ENCODE peak calls at places on chromosomes 16 and 17, in six cellular contexts. One of them, this sample, is unnamed.

GRCh38 chr16:25291580-25291979 is 33.9 kb upstream of the ZKSCAN2 start:
- DNase-seq in fibroblast of lung: no peak
- DNase-seq in astrocyte of the cerebellum: no peak
- DNase-seq in gastrocnemius medialis: no peak
- DNase-seq in brain microvascular endothelial cell: no peak
- DNase-seq in choroid plexus epithelial cell: no peak
- DNase-seq in this sample: no peak

GRCh38 chr17:44314869-44315661 is 6.7 kb downstream of the RUNDC3A start:
- DNase-seq in fibroblast of lung: no peak
- DNase-seq in astrocyte of the cerebellum: no peak
- DNase-seq in gastrocnemius medialis: no peak
- DNase-seq in brain microvascular endothelial cell: peak
- DNase-seq in choroid plexus epithelial cell: no peak
- DNase-seq in this sample: no peak

GRCh38 chr17:76314392-76315227 is 6.5 kb upstream of the QRICH2 start:
- DNase-seq in fibroblast of lung: peak
- DNase-seq in astrocyte of the cerebellum: no peak
- DNase-seq in gastrocnemius medialis: no peak
- DNase-seq in brain microvascular endothelial cell: peak
- DNase-seq in choroid plexus epithelial cell: peak
- DNase-seq in this sample: no peak

GRCh38 chr17:19986941-19987714 is 9.5 kb upstream of the AKAP10 start:
- DNase-seq in fibroblast of lung: no peak
- DNase-seq in astrocyte of the cerebellum: no peak
- DNase-seq in gastrocnemius medialis: no peak
- DNase-seq in brain microvascular endothelial cell: no peak
- DNase-seq in choroid plexus epithelial cell: no peak
- DNase-seq in this sample: no peak

GRCh38 chr16:19330801-19331484 is 45.4 kb downstream of the CLEC19A start:
- DNase-seq in fibroblast of lung: peak
- DNase-seq in astrocyte of the cerebellum: peak
- DNase-seq in gastrocnemius medialis: no peak
- DNase-seq in brain microvascular endothelial cell: peak
- DNase-seq in choroid plexus epithelial cell: no peak
- DNase-seq in this sample: no peak

GRCh38 chr16:74035816-74036215 is 260.8 kb upstream of the PSMD7 start:
- DNase-seq in fibroblast of lung: peak
- DNase-seq in astrocyte of the cerebellum: no peak
- DNase-seq in gastrocnemius medialis: no peak
- DNase-seq in brain microvascular endothelial cell: peak
- DNase-seq in choroid plexus epithelial cell: peak
- DNase-seq in this sample: no peak

GRCh38 chr16:2925951-2926659 is 14.4 kb downstream of the FLYWCH1 start:
- DNase-seq in fibroblast of lung: no peak
- DNase-seq in astrocyte of the cerebellum: no peak
- DNase-seq in gastrocnemius medialis: no peak
- DNase-seq in brain microvascular endothelial cell: no peak
- DNase-seq in choroid plexus epithelial cell: no peak
- DNase-seq in this sample: no peak

GRCh38 chr16:88498576-88499208 is 45.6 kb downstream of the ZFPM1 start:
- DNase-seq in fibroblast of lung: no peak
- DNase-seq in astrocyte of the cerebellum: no peak
- DNase-seq in gastrocnemius medialis: no peak
- DNase-seq in brain microvascular endothelial cell: no peak
- DNase-seq in choroid plexus epithelial cell: no peak
- DNase-seq in this sample: no peak

GRCh38 chr16:87259431-87259830 is 57.8 kb downstream of the C16orf95 start:
- DNase-seq in fibroblast of lung: no peak
- DNase-seq in astrocyte of the cerebellum: no peak
- DNase-seq in gastrocnemius medialis: no peak
- DNase-seq in brain microvascular endothelial cell: no peak
- DNase-seq in choroid plexus epithelial cell: no peak
- DNase-seq in this sample: no peak

GRCh38 chr16:53056528-53056881 is 1.7 kb downstream of the CHD9 start:
- DNase-seq in fibroblast of lung: peak
- DNase-seq in astrocyte of the cerebellum: no peak
- DNase-seq in gastrocnemius medialis: no peak
- DNase-seq in brain microvascular endothelial cell: peak
- DNase-seq in choroid plexus epithelial cell: peak
- DNase-seq in this sample: no peak
- H3K4me3 ChIP-seq in fibroblast of lung: peak
- H3K4me3 ChIP-seq in astrocyte of the cerebellum: no peak
- H3K4me3 ChIP-seq in gastrocnemius medialis: no peak
- H3K4me3 ChIP-seq in brain microvascular endothelial cell: no peak
- H3K4me3 ChIP-seq in choroid plexus epithelial cell: no peak
- H3K4me3 ChIP-seq in this sample: no peak

DNA sequence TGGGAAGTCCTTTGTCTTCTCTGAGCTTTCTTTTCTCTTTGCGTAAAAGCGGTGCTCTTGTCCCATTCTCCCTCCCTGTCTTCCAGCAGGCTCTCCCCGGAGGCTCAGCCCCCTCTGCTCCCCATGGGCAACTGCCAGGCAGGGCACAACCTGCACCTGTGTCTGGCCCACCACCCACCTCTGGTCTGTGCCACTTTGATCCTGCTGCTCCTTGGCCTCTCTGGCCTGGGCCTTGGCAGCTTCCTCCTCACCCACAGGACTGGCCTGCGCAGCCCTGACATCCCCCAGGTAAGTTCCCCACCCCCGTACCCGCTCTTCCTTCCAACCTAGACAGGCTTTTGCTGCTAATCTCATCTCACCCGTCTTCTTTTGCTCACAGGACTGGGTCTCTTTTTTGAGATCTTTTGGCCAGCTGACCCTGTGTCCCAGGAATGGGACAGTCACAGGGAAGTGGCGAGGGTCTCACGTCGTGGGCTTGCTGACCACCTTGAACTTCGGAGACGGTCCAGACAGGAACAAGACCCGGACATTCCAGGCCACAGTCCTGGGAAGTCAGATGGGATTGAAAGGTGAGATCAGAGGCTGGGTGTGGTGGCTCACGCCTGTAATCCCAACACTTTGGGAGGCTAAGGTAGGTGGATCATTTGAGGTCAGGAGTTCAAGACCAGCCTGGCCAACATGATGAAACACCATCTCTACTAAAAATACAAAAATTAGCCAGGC is 1.3 kb downstream of the TMEM219 start:
- DNase-seq in fibroblast of lung: no peak
- DNase-seq in astrocyte of the cerebellum: no peak
- DNase-seq in gastrocnemius medialis: no peak
- DNase-seq in brain microvascular endothelial cell: no peak
- DNase-seq in choroid plexus epithelial cell: no peak
- DNase-seq in this sample: no peak
- H3K4me3 ChIP-seq in fibroblast of lung: peak
- H3K4me3 ChIP-seq in astrocyte of the cerebellum: peak
- H3K4me3 ChIP-seq in gastrocnemius medialis: peak
- H3K4me3 ChIP-seq in brain microvascular endothelial cell: peak
- H3K4me3 ChIP-seq in choroid plexus epithelial cell: peak
- H3K4me3 ChIP-seq in this sample: peak

DNA sequence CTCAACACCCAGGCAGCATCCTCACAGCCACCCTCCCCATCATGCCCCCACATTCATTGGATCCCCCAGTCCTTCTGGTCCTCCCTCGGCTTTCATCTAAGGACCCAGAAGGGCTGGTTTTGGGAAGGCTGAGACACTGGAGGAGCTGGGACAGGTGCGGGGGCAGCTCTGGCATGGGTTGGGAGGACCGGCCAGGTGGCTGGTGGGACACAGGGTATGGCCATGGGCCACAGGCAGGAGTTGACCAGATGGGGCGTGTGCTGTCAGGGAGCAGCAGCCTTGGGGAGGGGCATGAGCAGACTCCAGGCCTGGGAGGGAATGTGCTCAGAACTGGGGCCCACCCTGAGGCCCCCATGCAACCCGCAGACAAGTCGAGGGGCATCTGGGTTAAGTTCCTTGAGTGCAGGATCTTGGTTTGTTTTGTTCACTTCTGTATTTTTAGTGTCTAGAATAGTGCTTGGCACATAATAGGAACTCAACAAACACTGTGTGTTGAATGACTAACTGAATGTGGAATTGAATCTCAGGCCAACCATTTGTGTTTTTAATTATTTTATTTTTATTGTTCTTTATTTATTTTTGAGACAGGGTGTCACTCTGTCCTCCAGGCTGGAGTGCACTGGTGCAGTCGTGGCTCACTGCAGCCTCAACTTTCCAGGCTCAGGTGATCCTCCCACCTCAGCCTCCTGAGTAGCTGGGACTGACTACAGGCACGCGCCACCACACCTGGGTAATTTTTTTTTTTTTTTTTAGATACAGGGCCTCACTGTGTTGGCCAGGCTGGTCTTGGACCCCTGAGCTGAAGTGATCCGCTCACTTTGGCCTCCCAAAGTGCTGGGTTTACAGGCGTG is 5.6 kb downstream of the P2RX1 start:
- DNase-seq in fibroblast of lung: no peak
- DNase-seq in astrocyte of the cerebellum: no peak
- DNase-seq in gastrocnemius medialis: no peak
- DNase-seq in brain microvascular endothelial cell: no peak
- DNase-seq in choroid plexus epithelial cell: no peak
- DNase-seq in this sample: no peak
- H3K4me3 ChIP-seq in fibroblast of lung: no peak
- H3K4me3 ChIP-seq in astrocyte of the cerebellum: no peak
- H3K4me3 ChIP-seq in gastrocnemius medialis: no peak
- H3K4me3 ChIP-seq in brain microvascular endothelial cell: no peak
- H3K4me3 ChIP-seq in choroid plexus epithelial cell: no peak
- H3K4me3 ChIP-seq in this sample: no peak

GRCh38 chr17:42050360-42051012 is at the start of gene C17orf113:
- DNase-seq in fibroblast of lung: peak
- DNase-seq in astrocyte of the cerebellum: no peak
- DNase-seq in gastrocnemius medialis: peak
- DNase-seq in brain microvascular endothelial cell: peak
- DNase-seq in choroid plexus epithelial cell: peak
- DNase-seq in this sample: no peak

GRCh38 chr17:42051645-42052044 is 1.2 kb upstream of the C17orf113 start:
- DNase-seq in fibroblast of lung: no peak
- DNase-seq in astrocyte of the cerebellum: no peak
- DNase-seq in gastrocnemius medialis: no peak
- DNase-seq in brain microvascular endothelial cell: no peak
- DNase-seq in choroid plexus epithelial cell: no peak
- DNase-seq in this sample: no peak

GRCh38 chr17:42049834-42050359 is 504 bp downstream of the C17orf113 start:
- DNase-seq in fibroblast of lung: no peak
- DNase-seq in astrocyte of the cerebellum: no peak
- DNase-seq in gastrocnemius medialis: no peak
- DNase-seq in brain microvascular endothelial cell: no peak
- DNase-seq in choroid plexus epithelial cell: no peak
- DNase-seq in this sample: no peak

GRCh38 chr17:42052478-42052877 is 2.1 kb upstream of the C17orf113 start:
- DNase-seq in fibroblast of lung: no peak
- DNase-seq in astrocyte of the cerebellum: no peak
- DNase-seq in gastrocnemius medialis: no peak
- DNase-seq in brain microvascular endothelial cell: no peak
- DNase-seq in choroid plexus epithelial cell: no peak
- DNase-seq in this sample: no peak

DNA sequence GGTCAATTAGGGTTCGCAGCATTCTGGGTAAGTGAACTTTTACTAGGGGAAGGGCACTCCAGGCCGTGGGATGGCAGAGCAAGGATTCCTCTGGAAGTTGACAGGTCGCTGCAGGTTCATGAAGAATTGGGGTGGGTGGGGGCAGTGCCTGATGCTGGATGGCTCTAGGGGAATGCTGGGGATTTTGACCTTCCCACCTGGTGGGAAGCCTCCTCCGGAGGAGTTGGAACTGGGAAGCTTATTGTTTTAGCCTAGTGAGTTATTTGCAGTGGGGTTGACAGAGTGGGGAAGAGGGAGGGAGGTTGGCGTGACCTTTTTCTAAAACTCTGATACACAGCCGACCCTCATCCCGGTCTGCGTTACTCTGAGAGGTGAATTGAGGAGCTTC is 606 bp upstream of the C17orf113 start:
- DNase-seq in fibroblast of lung: no peak
- DNase-seq in astrocyte of the cerebellum: no peak
- DNase-seq in gastrocnemius medialis: no peak
- DNase-seq in brain microvascular endothelial cell: no peak
- DNase-seq in choroid plexus epithelial cell: no peak
- DNase-seq in this sample: no peak
- H3K4me3 ChIP-seq in fibroblast of lung: no peak
- H3K4me3 ChIP-seq in astrocyte of the cerebellum: peak
- H3K4me3 ChIP-seq in gastrocnemius medialis: peak
- H3K4me3 ChIP-seq in brain microvascular endothelial cell: peak
- H3K4me3 ChIP-seq in choroid plexus epithelial cell: no peak
- H3K4me3 ChIP-seq in this sample: no peak

DNA sequence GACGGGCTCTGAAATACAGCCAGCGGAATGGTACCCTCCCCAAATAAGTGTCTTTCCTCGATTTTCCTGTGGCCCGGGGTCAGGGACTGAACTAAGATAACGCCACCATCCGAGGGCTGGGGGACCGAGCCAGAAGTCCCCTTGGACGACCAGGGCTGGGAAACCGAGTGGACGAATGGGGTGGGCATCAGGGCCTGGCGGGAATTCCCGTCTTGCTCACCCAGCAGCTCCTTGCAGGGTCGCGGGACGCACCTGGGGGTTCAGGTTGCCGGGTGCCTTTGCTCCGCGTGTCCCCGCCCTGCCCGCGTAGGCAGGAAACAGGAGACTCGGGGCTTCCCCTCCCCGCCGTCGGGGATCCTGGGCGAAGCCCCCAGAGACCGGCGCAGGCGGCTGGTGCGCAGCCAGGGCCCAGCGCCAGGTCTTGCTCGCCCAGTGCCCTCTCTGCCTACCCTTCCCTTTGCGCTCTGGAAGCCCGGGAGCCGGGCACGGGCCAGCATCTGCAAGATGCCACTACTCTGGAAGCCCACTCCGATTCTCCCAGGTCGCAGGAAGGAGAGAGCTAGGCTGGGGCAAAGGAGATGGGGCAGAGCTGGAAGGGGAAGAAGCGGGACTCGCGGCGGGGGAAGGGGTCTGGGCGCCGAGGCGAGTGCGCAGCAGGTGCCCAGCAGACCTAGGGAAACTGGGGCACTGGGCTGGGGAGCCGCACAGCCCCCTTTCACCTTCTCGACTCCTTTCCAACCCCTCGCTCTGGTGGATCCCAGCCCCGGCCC is 729 bp upstream of the GRIN2C start:
- DNase-seq in fibroblast of lung: no peak
- DNase-seq in astrocyte of the cerebellum: no peak
- DNase-seq in gastrocnemius medialis: no peak
- DNase-seq in brain microvascular endothelial cell: no peak
- DNase-seq in choroid plexus epithelial cell: no peak
- DNase-seq in this sample: no peak
- H3K4me3 ChIP-seq in fibroblast of lung: no peak
- H3K4me3 ChIP-seq in astrocyte of the cerebellum: no peak
- H3K4me3 ChIP-seq in gastrocnemius medialis: peak
- H3K4me3 ChIP-seq in brain microvascular endothelial cell: no peak
- H3K4me3 ChIP-seq in choroid plexus epithelial cell: no peak
- H3K4me3 ChIP-seq in this sample: no peak

GRCh38 chr17:3738562-3739295 is 15.0 kb downstream of the HASPIN start:
- DNase-seq in fibroblast of lung: peak
- DNase-seq in astrocyte of the cerebellum: no peak
- DNase-seq in gastrocnemius medialis: peak
- DNase-seq in brain microvascular endothelial cell: no peak
- DNase-seq in choroid plexus epithelial cell: no peak
- DNase-seq in this sample: no peak
- H3K4me3 ChIP-seq in fibroblast of lung: no peak
- H3K4me3 ChIP-seq in astrocyte of the cerebellum: no peak
- H3K4me3 ChIP-seq in gastrocnemius medialis: peak
- H3K4me3 ChIP-seq in brain microvascular endothelial cell: no peak
- H3K4me3 ChIP-seq in choroid plexus epithelial cell: no peak
- H3K4me3 ChIP-seq in this sample: no peak

This sample was measured in skeletal muscle cell.